ENCODE peak calls at places on chromosomes 5 and 9, in four cellular contexts. V, I, J and C are unnamed samples.

GRCh38 chr9:131627326-131627845 is 82.1 kb downstream of the PRRT1B start:
- DNase-seq in J (no peak), V (no peak), I (no peak), C (no peak)

GRCh38 chr9:32589083-32589713 is 16.2 kb upstream of the NDUFB6 start:
- DNase-seq in V (peak), J (no peak), I (no peak), C (no peak)

GRCh38 chr9:87640385-87640795 is 85.5 kb upstream of the CTSL start:
- DNase-seq in J (no peak), V (no peak), I (no peak), C (no peak)

GRCh38 chr9:97511762-97512429 is 10.4 kb downstream of the TMOD1 start:
- DNase-seq in J (no peak), V (no peak), I (no peak), C (no peak)

GRCh38 chr9:129626944-129627297 is 958 bp downstream of the NTMT1 start:
- DNase-seq in I (no peak), V (no peak), J (no peak), C (no peak)

GRCh38 chr9:134258828-134259546 is 67.3 kb upstream of the RXRA start:
- DNase-seq in V (no peak), J (no peak), I (no peak), C (no peak)

GRCh38 chr9:91452844-91453243 is 29.2 kb upstream of the NFIL3 start:
- DNase-seq in I (no peak), V (no peak), J (no peak), C (no peak)

GRCh38 chr9:69898714-69899209 is 78.1 kb downstream of the CFAP95 start:
- DNase-seq in I (no peak), J (no peak), V (no peak), C (no peak)

GRCh38 chr5:39138892-39139291 is 64.7 kb upstream of the RICTOR start:
- DNase-seq in I (no peak), J (no peak), V (no peak), C (no peak)

GRCh38 chr5:175344331-175345200 is 99.4 kb downstream of the DRD1 start:
- DNase-seq in J (no peak), I (no peak), V (no peak), C (no peak)

GRCh38 chr5:107218457-107219193 is 452.1 kb downstream of the EFNA5 start:
- DNase-seq in J (no peak), V (no peak), I (no peak), C (no peak)

GRCh38 chr5:153400931-153401330 is 89.5 kb upstream of the GRIA1 start:
- DNase-seq in V (no peak), I (no peak), J (no peak), C (no peak)

GRCh38 chr5:57191986-57192385 is 18.1 kb downstream of the GPBP1 start:
- DNase-seq in V (no peak), I (no peak), J (no peak), C (no peak)

GRCh38 chr5:58582004-58582403 is 871 bp upstream of the RAB3C start:
- DNase-seq in I (no peak), V (no peak), J (no peak), C (no peak)

GRCh38 chr9:136254381-136255165 is 9.0 kb upstream of the QSOX2 start:
- DNase-seq in I (no peak), J (no peak), V (no peak), C (no peak)

GRCh38 chr9:35790385-35791291 is 753 bp upstream of the NPR2 start:
- DNase-seq in I (peak), V (peak), J (peak), C (no peak)